ENCODE peak calls at places on chromosomes 12 and 14, in five cellular contexts. V, T, Q, U and N are unnamed samples.

GRCh38 chr14:86505808-86506207 is 975.9 kb downstream of the FLRT2 start:
- DNase-seq in U (peak; percentile 38), Q (no peak), V (no peak), T (no peak), N (no peak)

GRCh38 chr12:89949457-89950195 is 241.0 kb upstream of the ATP2B1 start:
- DNase-seq in T (peak; percentile 66), V (peak; percentile 82), U (peak; percentile 64), Q (peak; percentile 72), N (no peak)

GRCh38 chr14:58815046-58815701 is 177.4 kb downstream of the DACT1 start:
- DNase-seq in V (no peak), Q (peak; percentile 69), U (peak; percentile 50), T (no peak), N (no peak)

GRCh38 chr12:8698132-8698829 is 490 bp downstream of the RIMKLB start:
- DNase-seq in Q (peak; percentile 87), V (peak; percentile 19), T (peak; percentile 84), U (peak; percentile 16), N (peak; percentile 72)

GRCh38 chr12:65634626-65635331 is 189.5 kb upstream of the HMGA2 start:
- DNase-seq in T (peak; percentile 22), U (peak; percentile 84), V (no peak), Q (peak; percentile 37), N (no peak)

GRCh38 chr14:41718477-41719166 is 111.9 kb downstream of the LRFN5 start:
- DNase-seq in Q (no peak), T (no peak), U (no peak), V (peak; percentile 1), N (no peak)

GRCh38 chr12:94261119-94261518 is 112.7 kb downstream of the PLXNC1 start:
- DNase-seq in Q (no peak), T (no peak), U (no peak), V (no peak), N (no peak)

GRCh38 chr12:86683568-86683991 is 427.4 kb upstream of the MGAT4C start:
- DNase-seq in T (no peak), U (peak; percentile 69), Q (peak; percentile 44), V (no peak), N (no peak)

GRCh38 chr12:127172857-127173256 is 1094.1 kb upstream of the TMEM132C start:
- DNase-seq in U (peak; percentile 6), Q (no peak), T (peak; percentile 16), V (no peak), N (no peak)

GRCh38 chr14:89719371-89720075 is 235.0 kb downstream of the EFCAB11 start:
- DNase-seq in T (no peak), Q (no peak), U (no peak), V (no peak), N (no peak)

GRCh38 chr12:575948-576612 is 87.2 kb downstream of the NINJ2 start:
- DNase-seq in V (peak; percentile 75), Q (peak; percentile 85), T (peak; percentile 86), U (peak; percentile 31), N (peak; percentile 84)

DNA sequence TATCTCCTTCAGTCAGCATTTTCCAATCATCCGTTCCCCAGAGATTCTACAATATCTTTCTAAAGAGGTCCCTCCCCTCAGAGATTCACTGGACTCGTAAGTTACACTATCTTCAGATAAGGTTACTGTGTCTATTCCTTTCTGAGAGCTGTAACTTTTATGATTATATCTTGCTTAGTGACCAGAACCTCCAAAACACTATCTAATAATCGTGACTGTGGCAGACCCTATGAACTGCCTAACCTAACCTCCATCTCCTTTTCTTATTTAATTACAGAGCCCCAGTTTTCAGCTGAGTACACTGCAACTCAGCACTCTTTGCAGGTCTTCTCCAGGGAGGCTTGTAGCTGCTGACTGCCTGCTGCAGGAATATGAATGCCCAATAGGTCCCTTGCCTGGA is 38.5 kb upstream of the CHGA start:
- DNase-seq in V (no peak), Q (no peak), U (no peak), T (no peak), N (no peak)
- H3K4me3 ChIP-seq in V (no peak overlapping the region), Q (no peak overlapping the region), U (no peak overlapping the region), T (no peak overlapping the region), N (no peak overlapping the region)

GRCh38 chr12:9717070-9717925 is 15.6 kb downstream of the CLECL1 start:
- DNase-seq in Q (no peak), T (no peak), U (no peak), V (no peak), N (no peak)
- H3K4me1 ChIP-seq in Q (no peaks in the 10 kb centered on the region), T (peaks cover 3% of the 10 kb centered on the region), U (peaks cover 2% of the 10 kb centered on the region), V (no peaks in the 10 kb centered on the region), N (no peaks in the 10 kb centered on the region)

GRCh38 chr12:125186471-125187147 is 121.4 kb downstream of the AACS start:
- DNase-seq in Q (no peak), U (no peak), V (no peak), T (no peak), N (no peak)

GRCh38 chr12:125187148-125187733 is 122.0 kb downstream of the AACS start:
- DNase-seq in V (no peak), T (no peak), U (no peak), Q (peak; percentile 39), N (no peak)

GRCh38 chr12:125191361-125192087 is 126.3 kb downstream of the AACS start:
- DNase-seq in T (no peak), V (no peak), Q (no peak), U (no peak), N (no peak)

GRCh38 chr12:125187780-125188741 is 122.8 kb downstream of the AACS start:
- DNase-seq in V (no peak), T (no peak), U (no peak), Q (peak; percentile 15), N (no peak)

DNA sequence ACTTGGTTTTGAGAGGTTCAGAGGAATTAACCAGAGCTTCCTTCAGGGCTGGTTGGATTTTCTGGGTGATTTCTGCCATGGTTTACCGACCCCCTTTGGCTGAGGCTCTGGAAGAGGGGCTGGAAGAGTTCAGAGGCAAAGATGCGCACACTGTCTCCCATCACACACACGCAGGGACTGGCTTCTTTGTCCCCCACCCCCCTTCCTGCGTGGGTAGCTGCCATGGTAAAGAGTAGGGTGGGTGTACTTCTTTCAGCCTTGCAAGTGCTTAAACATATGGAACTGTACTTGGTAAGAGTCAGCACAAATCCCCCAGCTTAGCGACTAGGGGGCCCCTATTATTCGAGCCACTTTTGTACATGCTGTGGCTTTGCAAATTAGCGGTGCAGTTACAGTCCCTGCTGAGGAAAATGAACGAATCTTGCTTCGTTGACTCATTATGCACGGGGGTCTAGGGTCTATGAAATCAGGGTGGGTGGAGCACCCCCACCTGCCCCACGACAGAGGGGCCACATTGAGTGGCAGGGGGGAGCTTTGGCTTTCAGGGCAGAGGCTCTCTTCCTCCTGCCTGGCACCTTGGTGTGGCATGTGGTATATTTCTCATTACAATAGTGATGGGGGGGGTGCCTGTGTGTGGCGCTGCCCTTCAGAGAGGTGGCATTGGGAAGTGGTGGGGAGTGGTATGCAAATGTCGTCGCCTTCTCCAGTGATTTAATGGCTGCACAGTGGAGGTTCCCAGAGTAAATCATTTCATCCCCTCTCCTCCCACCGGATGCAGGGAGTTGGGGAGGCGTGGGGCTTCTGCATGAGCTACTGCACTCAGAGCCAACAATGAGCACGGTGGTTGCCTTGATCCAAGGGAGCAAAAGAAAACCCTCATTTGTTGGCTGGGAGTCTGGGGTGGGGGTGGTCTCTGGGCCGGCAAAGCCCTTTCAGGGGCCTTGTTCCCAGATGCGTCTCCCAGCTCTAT is 124.0 kb downstream of the AACS start:
- DNase-seq in U (no peak), T (no peak), V (no peak), Q (no peak), N (no peak)
- H3K4me3 ChIP-seq in U (no peak overlapping the region), T (no peak overlapping the region), V (no peak overlapping the region), Q (no peak overlapping the region), N (no peak overlapping the region)

GRCh38 chr12:79420146-79420618 is 270.6 kb downstream of the PAWR start:
- DNase-seq in T (peak; percentile 80), Q (peak; percentile 90), V (no peak), U (peak; percentile 95), N (no peak)
- H3K4me1 ChIP-seq in T (peaks cover 36% of the 10 kb centered on the region), Q (peaks cover 61% of the 10 kb centered on the region), V (no peaks in the 10 kb centered on the region), U (peaks cover 24% of the 10 kb centered on the region), N (peaks cover 9% of the 10 kb centered on the region)

DNA sequence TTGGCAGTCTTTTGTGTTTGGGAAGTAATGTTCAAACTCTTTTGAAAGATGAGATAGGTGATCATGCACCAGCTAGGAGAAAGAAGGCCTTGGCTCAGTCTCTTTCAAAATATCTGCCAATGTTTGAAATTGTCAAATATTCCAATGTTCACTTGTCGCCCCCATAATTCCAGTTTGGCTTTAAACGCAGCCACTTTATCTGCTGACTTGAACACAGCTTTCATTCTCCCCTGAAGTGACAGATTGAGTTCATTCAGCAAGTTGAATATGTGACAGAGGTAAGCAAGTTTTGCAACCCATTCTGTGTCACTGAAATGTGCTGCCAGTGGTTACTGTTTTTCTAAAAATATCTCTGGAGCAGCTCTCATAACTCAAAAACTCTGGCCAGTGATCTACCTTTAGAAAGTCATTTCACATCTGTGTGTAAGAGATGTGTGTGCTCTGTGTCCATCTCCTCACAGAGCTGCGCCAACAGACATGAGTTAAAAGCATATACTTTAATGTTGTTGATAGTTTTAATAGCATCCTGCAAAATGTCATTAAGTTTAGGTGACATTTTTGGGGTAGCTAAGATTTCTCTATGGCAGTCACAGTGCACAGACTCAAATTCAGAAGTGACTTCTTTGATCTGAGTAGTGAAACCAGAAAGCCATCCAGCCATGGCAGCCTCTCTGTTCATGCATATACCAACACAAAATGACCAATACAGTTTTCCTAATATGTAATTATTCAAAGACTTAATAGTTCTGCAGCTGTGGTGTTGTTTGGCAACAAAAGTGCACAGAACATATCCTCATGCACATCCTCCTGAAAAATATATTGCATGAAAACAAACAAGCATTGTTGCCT is 614.3 kb upstream of the MIS18BP1 start:
- DNase-seq in T (no peak), V (no peak), U (no peak), Q (no peak), N (no peak)
- H3K4me3 ChIP-seq in T (no peak overlapping the region), V (no peak overlapping the region), U (no peak overlapping the region), Q (no peak overlapping the region), N (no peak overlapping the region)

GRCh38 chr12:49091836-49092085 is 2.8 kb downstream of the DHH start:
- DNase-seq in V (no peak), Q (no peak), U (peak; percentile 43), T (no peak), N (no peak)

GRCh38 chr12:49091056-49091835 is 3.4 kb downstream of the DHH start:
- DNase-seq in U (no peak), Q (no peak), V (no peak), T (no peak), N (no peak)

GRCh38 chr12:49088932-49089330 is 5.7 kb downstream of the DHH start:
- DNase-seq in Q (no peak), T (no peak), U (no peak), V (no peak), N (no peak)

GRCh38 chr12:49088190-49088931 is 6.2 kb downstream of the DHH start:
- DNase-seq in U (peak; percentile 94), T (peak; percentile 93), V (peak; percentile 56), Q (peak; percentile 95), N (peak; percentile 74)

GRCh38 chr12:49089831-49090773 is 4.5 kb downstream of the DHH start:
- DNase-seq in Q (peak; percentile 65), T (peak; percentile 32), U (peak; percentile 33), V (no peak), N (no peak)
- H3K4me1 ChIP-seq in Q (peaks cover 20% of the 10 kb centered on the region), T (peaks cover 10% of the 10 kb centered on the region), U (peaks cover 11% of the 10 kb centered on the region), V (peaks cover 44% of the 10 kb centered on the region), N (peaks cover 13% of the 10 kb centered on the region)